ENCODE peak calls at places on chromosomes 2 and 18, in five cellular contexts. One of them, this sample, is unnamed. For H3K4me1, the result is how much of the 10 kb centered on the place peaks cover.

GRCh38 chr2:159396796-159397195 is 110.3 kb upstream of the WDSUB1 start:
- DNase-seq in GM23338: no peak
- DNase-seq in fibroblast of lung: no peak
- DNase-seq in GM12878: no peak
- DNase-seq in psoas muscle: no peak
- DNase-seq in this sample: no peak

GRCh38 chr2:239630618-239631286 is 229.9 kb upstream of the HDAC4 start:
- DNase-seq in psoas muscle: peak
- DNase-seq in GM23338: no peak
- DNase-seq in GM12878: no peak
- DNase-seq in fibroblast of lung: peak
- DNase-seq in this sample: no peak

GRCh38 chr2:194203898-194204297 is 1453.1 kb upstream of the SLC39A10 start:
- DNase-seq in GM12878: no peak
- DNase-seq in fibroblast of lung: peak
- DNase-seq in GM23338: no peak
- DNase-seq in psoas muscle: no peak
- DNase-seq in this sample: no peak

GRCh38 chr2:16260041-16260440 is 319.7 kb downstream of the MYCN start:
- DNase-seq in GM12878: no peak
- DNase-seq in fibroblast of lung: no peak
- DNase-seq in psoas muscle: no peak
- DNase-seq in GM23338: no peak
- DNase-seq in this sample: no peak

GRCh38 chr2:75079575-75079974 is 119.7 kb downstream of the TACR1 start:
- DNase-seq in GM12878: no peak
- DNase-seq in psoas muscle: no peak
- DNase-seq in fibroblast of lung: no peak
- DNase-seq in GM23338: peak
- DNase-seq in this sample: no peak

GRCh38 chr18:63320690-63321265 is 1.2 kb upstream of the BCL2 start:
- DNase-seq in GM23338: peak
- DNase-seq in GM12878: no peak
- DNase-seq in psoas muscle: peak
- DNase-seq in fibroblast of lung: peak
- DNase-seq in this sample: no peak

GRCh38 chr2:58734365-58734764 is 493.2 kb upstream of the FANCL start:
- DNase-seq in GM23338: no peak
- DNase-seq in GM12878: no peak
- DNase-seq in psoas muscle: no peak
- DNase-seq in fibroblast of lung: peak
- DNase-seq in this sample: no peak

GRCh38 chr2:163690896-163691295 is 44.9 kb downstream of the FIGN start:
- DNase-seq in fibroblast of lung: no peak
- DNase-seq in GM23338: no peak
- DNase-seq in psoas muscle: no peak
- DNase-seq in GM12878: no peak
- DNase-seq in this sample: no peak

GRCh38 chr2:21812766-21813165 is 689.0 kb downstream of the TDRD15 start:
- DNase-seq in GM12878: no peak
- DNase-seq in psoas muscle: no peak
- DNase-seq in GM23338: peak
- DNase-seq in fibroblast of lung: no peak
- DNase-seq in this sample: no peak

GRCh38 chr2:111946294-111947114 is 48.1 kb downstream of the MERTK start:
- DNase-seq in GM23338: peak
- DNase-seq in fibroblast of lung: peak
- DNase-seq in psoas muscle: no peak
- DNase-seq in GM12878: no peak
- DNase-seq in this sample: no peak

GRCh38 chr2:111983478-111984212 is 71.4 kb upstream of the TMEM87B start:
- DNase-seq in fibroblast of lung: peak
- DNase-seq in GM23338: no peak
- DNase-seq in psoas muscle: no peak
- DNase-seq in GM12878: no peak
- DNase-seq in this sample: no peak

GRCh38 chr18:44098551-44099098 is 582.1 kb upstream of the SETBP1 start:
- DNase-seq in psoas muscle: no peak
- DNase-seq in GM23338: peak
- DNase-seq in GM12878: no peak
- DNase-seq in fibroblast of lung: peak
- DNase-seq in this sample: no peak

GRCh38 chr18:21747764-21748693 is 7.4 kb downstream of the MIB1 start:
- DNase-seq in fibroblast of lung: no peak
- DNase-seq in GM23338: no peak
- DNase-seq in psoas muscle: no peak
- DNase-seq in GM12878: no peak
- DNase-seq in this sample: no peak

GRCh38 chr2:64327510-64328414 is 126.2 kb upstream of the LGALSL start:
- DNase-seq in GM23338: peak
- DNase-seq in fibroblast of lung: peak
- DNase-seq in psoas muscle: peak
- DNase-seq in GM12878: peak
- DNase-seq in this sample: peak

GRCh38 chr2:1459727-1460126 is 46.5 kb downstream of the TPO start:
- DNase-seq in fibroblast of lung: no peak
- DNase-seq in GM12878: no peak
- DNase-seq in GM23338: no peak
- DNase-seq in psoas muscle: no peak
- DNase-seq in this sample: no peak

GRCh38 chr2:45177870-45178269 is 168.6 kb upstream of the SIX2 start:
- DNase-seq in psoas muscle: no peak
- DNase-seq in GM23338: no peak
- DNase-seq in GM12878: no peak
- DNase-seq in fibroblast of lung: peak
- DNase-seq in this sample: no peak

GRCh38 chr18:13545514-13545913 is 180.8 kb downstream of the FAM210A start:
- DNase-seq in GM23338: no peak
- DNase-seq in GM12878: no peak
- DNase-seq in psoas muscle: no peak
- DNase-seq in fibroblast of lung: no peak
- DNase-seq in this sample: no peak

GRCh38 chr2:26623541-26624497 is 17.3 kb downstream of the CIB4 start:
- DNase-seq in GM23338: no peak
- DNase-seq in psoas muscle: no peak
- DNase-seq in fibroblast of lung: peak
- DNase-seq in GM12878: no peak
- DNase-seq in this sample: no peak

GRCh38 chr2:63792523-63792922 is 49.2 kb upstream of the UGP2 start:
- DNase-seq in psoas muscle: no peak
- DNase-seq in GM12878: no peak
- DNase-seq in fibroblast of lung: peak
- DNase-seq in GM23338: no peak
- DNase-seq in this sample: no peak

GRCh38 chr2:109407401-109408335 is 206.1 kb downstream of the SEPTIN10 start:
- DNase-seq in GM12878: no peak
- DNase-seq in psoas muscle: no peak
- DNase-seq in fibroblast of lung: no peak
- DNase-seq in GM23338: no peak
- DNase-seq in this sample: no peak

GRCh38 chr18:3540805-3541548 is 91.0 kb downstream of the TGIF1 start:
- DNase-seq in fibroblast of lung: no peak
- DNase-seq in GM23338: no peak
- DNase-seq in psoas muscle: no peak
- DNase-seq in GM12878: no peak
- DNase-seq in this sample: no peak

GRCh38 chr2:29016500-29016899 is 35.4 kb downstream of the TOGARAM2 start:
- DNase-seq in fibroblast of lung: no peak
- DNase-seq in psoas muscle: peak
- DNase-seq in GM23338: no peak
- DNase-seq in GM12878: no peak
- DNase-seq in this sample: no peak

GRCh38 chr2:107276034-107276433 is 390.1 kb upstream of the ST6GAL2 start:
- DNase-seq in psoas muscle: no peak
- DNase-seq in fibroblast of lung: no peak
- DNase-seq in GM23338: no peak
- DNase-seq in GM12878: no peak
- DNase-seq in this sample: no peak

GRCh38 chr2:240881913-240882312 is 13.3 kb downstream of the AGXT start:
- DNase-seq in GM12878: no peak
- DNase-seq in psoas muscle: no peak
- DNase-seq in fibroblast of lung: no peak
- DNase-seq in GM23338: no peak
- DNase-seq in this sample: no peak

GRCh38 chr2:40204268-40204667 is 247.6 kb downstream of the SLC8A1 start:
- DNase-seq in fibroblast of lung: peak
- DNase-seq in psoas muscle: no peak
- DNase-seq in GM23338: no peak
- DNase-seq in GM12878: no peak
- DNase-seq in this sample: no peak

GRCh38 chr18:11751305-11752115 is 62.4 kb downstream of the GNAL start:
- DNase-seq in psoas muscle: no peak
- DNase-seq in GM12878: no peak
- DNase-seq in GM23338: peak
- DNase-seq in fibroblast of lung: no peak
- DNase-seq in this sample: no peak

GRCh38 chr2:226050822-226051221 is 651.3 kb downstream of the NYAP2 start:
- DNase-seq in psoas muscle: no peak
- DNase-seq in GM23338: no peak
- DNase-seq in fibroblast of lung: peak
- DNase-seq in GM12878: no peak
- DNase-seq in this sample: no peak

GRCh38 chr18:45780568-45780967 is 44.9 kb upstream of the SIGLEC15 start:
- DNase-seq in psoas muscle: no peak
- DNase-seq in fibroblast of lung: no peak
- DNase-seq in GM23338: no peak
- DNase-seq in GM12878: no peak
- DNase-seq in this sample: no peak

GRCh38 chr2:3336844-3337243 is 40.8 kb downstream of the EIPR1 start:
- DNase-seq in GM23338: no peak
- DNase-seq in GM12878: no peak
- DNase-seq in fibroblast of lung: no peak
- DNase-seq in psoas muscle: no peak
- DNase-seq in this sample: no peak

GRCh38 chr2:65326276-65326675 is 98.6 kb downstream of the ACTR2 start:
- DNase-seq in GM12878: no peak
- DNase-seq in GM23338: peak
- DNase-seq in psoas muscle: no peak
- DNase-seq in fibroblast of lung: no peak
- DNase-seq in this sample: no peak

GRCh38 chr2:236271851-236272250 is 7.6 kb upstream of the ASB18 start:
- DNase-seq in fibroblast of lung: no peak
- DNase-seq in GM23338: no peak
- DNase-seq in psoas muscle: no peak
- DNase-seq in GM12878: no peak
- DNase-seq in this sample: no peak

GRCh38 chr2:165871025-165871424 is 77.0 kb upstream of the GALNT3 start:
- DNase-seq in GM12878: no peak
- DNase-seq in psoas muscle: no peak
- DNase-seq in fibroblast of lung: no peak
- DNase-seq in GM23338: peak
- DNase-seq in this sample: no peak

GRCh38 chr18:77087391-77088141 is 45.0 kb downstream of the MBP start:
- DNase-seq in GM23338: peak
- DNase-seq in GM12878: no peak
- DNase-seq in psoas muscle: peak
- DNase-seq in fibroblast of lung: peak
- DNase-seq in this sample: no peak

GRCh38 chr2:59745085-59745484 is 808.4 kb downstream of the BCL11A start:
- DNase-seq in fibroblast of lung: no peak
- DNase-seq in psoas muscle: no peak
- DNase-seq in GM12878: no peak
- DNase-seq in GM23338: no peak
- DNase-seq in this sample: no peak

GRCh38 chr2:207532676-207533075 is 2.9 kb downstream of the CREB1 start:
- DNase-seq in psoas muscle: no peak
- DNase-seq in fibroblast of lung: no peak
- DNase-seq in GM12878: no peak
- DNase-seq in GM23338: no peak
- DNase-seq in this sample: no peak
- H3K27ac ChIP-seq in psoas muscle: peak
- H3K27ac ChIP-seq in fibroblast of lung: no peak
- H3K27ac ChIP-seq in GM12878: no peak
- H3K27ac ChIP-seq in GM23338: no peak
- H3K27ac ChIP-seq in this sample: no peak

GRCh38 chr2:199462167-199462976 is 4.6 kb upstream of the SATB2 start:
- DNase-seq in fibroblast of lung: no peak
- DNase-seq in GM12878: no peak
- DNase-seq in psoas muscle: no peak
- DNase-seq in GM23338: peak
- DNase-seq in this sample: no peak
- H3K4me3 ChIP-seq in fibroblast of lung: no peak
- H3K4me3 ChIP-seq in GM12878: no peak
- H3K4me3 ChIP-seq in psoas muscle: peak
- H3K4me3 ChIP-seq in GM23338: peak
- H3K4me3 ChIP-seq in this sample: no peak

GRCh38 chr18:73752965-73753364 is 394.7 kb downstream of the FBXO15 start:
- DNase-seq in GM12878: no peak
- DNase-seq in psoas muscle: no peak
- DNase-seq in GM23338: no peak
- DNase-seq in fibroblast of lung: peak
- DNase-seq in this sample: no peak

GRCh38 chr18:73758446-73758845 is 389.2 kb downstream of the FBXO15 start:
- DNase-seq in GM12878: no peak
- DNase-seq in psoas muscle: no peak
- DNase-seq in GM23338: no peak
- DNase-seq in fibroblast of lung: no peak
- DNase-seq in this sample: no peak

GRCh38 chr18:73752546-73752945 is 395.1 kb downstream of the FBXO15 start:
- DNase-seq in GM23338: no peak
- DNase-seq in psoas muscle: no peak
- DNase-seq in fibroblast of lung: peak
- DNase-seq in GM12878: no peak
- DNase-seq in this sample: no peak

GRCh38 chr18:73756256-73757091 is 391.2 kb downstream of the FBXO15 start:
- DNase-seq in fibroblast of lung: no peak
- DNase-seq in GM23338: no peak
- DNase-seq in psoas muscle: no peak
- DNase-seq in GM12878: no peak
- DNase-seq in this sample: no peak
- H3K4me1 ChIP-seq in fibroblast of lung: under half
- H3K4me1 ChIP-seq in GM23338: under half
- H3K4me1 ChIP-seq in psoas muscle: under half
- H3K4me1 ChIP-seq in GM12878: under half
- H3K4me1 ChIP-seq in this sample: under half

GRCh38 chr2:217654173-217654572 is 348.6 kb downstream of the TNS1 start:
- DNase-seq in psoas muscle: no peak
- DNase-seq in GM12878: no peak
- DNase-seq in GM23338: no peak
- DNase-seq in fibroblast of lung: no peak
- DNase-seq in this sample: no peak
- H3K27ac ChIP-seq in psoas muscle: no peak
- H3K27ac ChIP-seq in GM12878: no peak
- H3K27ac ChIP-seq in GM23338: no peak
- H3K27ac ChIP-seq in fibroblast of lung: no peak
- H3K27ac ChIP-seq in this sample: no peak

GRCh38 chr2:127288274-127288673 is 5.7 kb downstream of the ERCC3 start:
- DNase-seq in psoas muscle: no peak
- DNase-seq in GM12878: no peak
- DNase-seq in GM23338: no peak
- DNase-seq in fibroblast of lung: no peak
- DNase-seq in this sample: no peak
- H3K4me3 ChIP-seq in psoas muscle: no peak
- H3K4me3 ChIP-seq in GM12878: no peak
- H3K4me3 ChIP-seq in GM23338: no peak
- H3K4me3 ChIP-seq in fibroblast of lung: no peak
- H3K4me3 ChIP-seq in this sample: no peak